ENCODE peak calls at places on chromosomes 13 and 19, in eight cellular contexts. G is activated CD4-positive, alpha-beta memory T cell treated with anti-CD3 and anti-CD28 coated beads for 36 hours; L is neural crest cell; H is WERI-Rb-1; D is SHP77; A is germinal center; F is skeletal muscle cell; N is GM04503. P is an unnamed sample.

GRCh38 chr13:30319130-30319529 is 11.8 kb upstream of the KATNAL1 start:
- DNase-seq in A (no peak), F (no peak), H (no peak), D (no peak), G (no peak), N (no peak), L (no peak), P (no peak)

GRCh38 chr13:98860491-98860890 is 108.0 kb upstream of the SLC15A1 start:
- DNase-seq in D (no peak), A (no peak), G (no peak), F (no peak), N (no peak), H (no peak), L (no peak), P (no peak)

GRCh38 chr19:12834418-12834943 is at the start of gene RTBDN:
- DNase-seq in N (no peak), A (no peak), H (peak; percentile 63), L (no peak), G (no peak), D (no peak), F (no peak), P (no peak)

GRCh38 chr13:105587786-105588185 is 947.7 kb downstream of the EFNB2 start:
- DNase-seq in F (peak; percentile 41), D (no peak), A (no peak), G (no peak), N (no peak), H (no peak), L (no peak), P (no peak)

GRCh38 chr19:7595466-7596133 is at the start of gene CAMSAP3:
- DNase-seq in G (peak; percentile 38), N (no peak), L (peak; percentile 38), D (peak; percentile 39), H (peak; percentile 86), F (no peak), A (peak; percentile 72), P (peak; percentile 64)

GRCh38 chr13:33272531-33273124 is 12.9 kb downstream of the STARD13 start:
- DNase-seq in F (no peak), D (no peak), N (no peak), A (no peak), G (no peak), L (no peak), H (no peak), P (no peak)

GRCh38 chr13:67283602-67284001 is 53.5 kb upstream of the PCDH9 start:
- DNase-seq in D (no peak), N (no peak), F (no peak), H (no peak), A (no peak), G (no peak), L (no peak), P (no peak)

GRCh38 chr13:20442798-20443381 is 82.8 kb downstream of the CRYL1 start:
- DNase-seq in N (no peak), D (no peak), F (no peak), G (no peak), L (no peak), A (no peak), H (no peak), P (no peak)

GRCh38 chr19:42316223-42317211 is 3.4 kb downstream of the TMEM145 start:
- DNase-seq in L (no peak), G (no peak), A (no peak), H (no peak), D (no peak), N (no peak), F (no peak), P (no peak)

GRCh38 chr19:12974301-12975220 is 5.2 kb downstream of the DAND5 start:
- DNase-seq in L (no peak), H (no peak), N (no peak), G (no peak), D (no peak), A (no peak), F (no peak), P (peak; percentile 31)

GRCh38 chr13:49693191-49693733 is 2.0 kb upstream of the EBPL start:
- DNase-seq in L (no peak), H (no peak), G (no peak), A (no peak), D (no peak), F (no peak), N (no peak), P (no peak)

GRCh38 chr13:35672611-35673010 is 196.1 kb upstream of the MAB21L1 start:
- DNase-seq in N (peak; percentile 47), H (peak; percentile 70), D (no peak), F (no peak), L (no peak), G (no peak), A (no peak), P (no peak)

GRCh38 chr19:9352505-9352904 is 10.3 kb upstream of the ZNF177 start:
- DNase-seq in G (no peak), L (no peak), N (no peak), D (no peak), H (no peak), F (no peak), A (no peak), P (no peak)

GRCh38 chr13:49711218-49711863 is 20.1 kb upstream of the EBPL start:
- DNase-seq in F (peak; percentile 45), D (no peak), N (peak; percentile 5), H (no peak), A (no peak), G (no peak), L (no peak), P (no peak)

GRCh38 chr13:107867701-107868661 is 347.4 kb downstream of the LIG4 start:
- DNase-seq in H (peak; percentile 85), D (peak; percentile 92), G (no peak), F (no peak), A (no peak), N (no peak), L (peak; percentile 59), P (peak; percentile 94)

P was measured in NCI-H1092 treated with DMSO at 0.1 percent for 48 hours.